ENCODE peak calls at places on chromosomes 12 and 14, in ten cellular contexts. P is NCI-H2081; M is NCI-H2171 treated with DMSO at 0.1 percent for 48 hours; J is D341Med; Q is WTC11; G is stimulated activated CD4-positive, alpha-beta T cell treated with anti-CD3 and anti-CD28 coated beads, Interleukin-4, amount 100 ng/mL, for 4 hours; W is stimulated activated CD8-positive, alpha-beta memory T cell treated with anti-CD3 and anti-CD28 coated beads, Interleukin-15, amount 100 ng/mL, for 4 hours; S is KBM-7; H is HAP-1; D is psoas muscle. T is an unnamed sample.

GRCh38 chr12:49129332-49130150 is 1.7 kb downstream of the TUBA1B start:
- DNase-seq in P (no peak), M (no peak), J (no peak), Q (no peak), G (no peak), W (no peak), S (no peak), H (no peak), D (no peak), T (no peak)

GRCh38 chr14:53613404-53614253 is 343.0 kb downstream of the BMP4 start:
- DNase-seq in P (peak), M (no peak), J (no peak), Q (no peak), G (no peak), W (no peak), S (no peak), H (no peak), D (no peak), T (no peak)

GRCh38 chr12:1099158-1099557 is 108.1 kb downstream of the ERC1 start:
- DNase-seq in P (no peak), M (no peak), J (no peak), Q (no peak), G (no peak), W (no peak), S (no peak), H (no peak), D (no peak), T (no peak)

GRCh38 chr12:84779169-84779568 is 133.4 kb downstream of the SLC6A15 start:
- DNase-seq in P (no peak), M (no peak), J (no peak), Q (no peak), G (no peak), W (no peak), S (no peak), H (no peak), D (no peak), T (no peak)

GRCh38 chr14:23182372-23183014 is 967 bp downstream of the SLC7A8 start:
- DNase-seq in P (no peak), M (peak), J (no peak), Q (peak), G (peak), W (no peak), S (no peak), H (no peak), D (peak), T (peak)

GRCh38 chr12:31629756-31630732 is 29.4 kb upstream of the ETFBKMT start:
- DNase-seq in P (no peak), M (no peak), J (no peak), Q (no peak), G (no peak), W (no peak), S (no peak), H (no peak), D (peak), T (no peak)

GRCh38 chr14:54364555-54365415 is 32.0 kb upstream of the CDKN3 start:
- DNase-seq in P (no peak), M (no peak), J (no peak), Q (no peak), G (no peak), W (no peak), S (no peak), H (no peak), D (peak), T (no peak)

GRCh38 chr12:66036317-66036716 is 94.2 kb downstream of the LLPH start:
- DNase-seq in P (no peak), M (no peak), J (peak), Q (no peak), G (no peak), W (no peak), S (no peak), H (no peak), D (peak), T (no peak)

GRCh38 chr12:2239376-2240010 is 186.7 kb downstream of the CACNA1C start:
- DNase-seq in P (no peak), M (peak), J (no peak), Q (no peak), G (no peak), W (no peak), S (no peak), H (no peak), D (peak), T (no peak)